ENCODE peak calls at places on chromosomes 12 and 14, in five cellular contexts. Y is OCI-LY7, S is keratinocyte, H is HCT116, L is GM12864. I is an unnamed sample.

GRCh38 chr12:6362383-6362782 is 13.0 kb downstream of the SCNN1A start:
- DNase-seq in Y (no peak), L (no peak), H (no peak), S (no peak), I (no peak)

GRCh38 chr12:109722753-109723109 is 9.1 kb downstream of the FAM222A start:
- DNase-seq in H (no peak), Y (no peak), S (no peak), L (no peak), I (no peak)

GRCh38 chr12:68158427-68158826 is 1.1 kb downstream of the IFNG start:
- DNase-seq in L (no peak), H (peak; percentile 40), S (no peak), Y (peak; percentile 54), I (peak; percentile 1)

GRCh38 chr12:66799548-66799947 is 120.7 kb upstream of the GRIP1 start:
- DNase-seq in H (no peak), L (no peak), Y (no peak), S (no peak), I (no peak)

GRCh38 chr12:65532162-65532561 is 253.7 kb downstream of the MSRB3 start:
- DNase-seq in Y (no peak), H (no peak), L (no peak), S (no peak), I (no peak)

GRCh38 chr12:124771462-124772361 is 92.0 kb downstream of the SCARB1 start:
- DNase-seq in H (peak; percentile 39), S (no peak), L (peak; percentile 40), Y (peak; percentile 82), I (no peak)

GRCh38 chr12:106581543-106582263 is 1.1 kb upstream of the RFX4 start:
- DNase-seq in H (no peak), Y (no peak), S (no peak), L (no peak), I (no peak)

GRCh38 chr14:49972199-49972671 is 79.4 kb downstream of the ARF6 start:
- DNase-seq in S (peak; percentile 79), L (no peak), H (no peak), Y (peak; percentile 62), I (peak; percentile 62)

GRCh38 chr12:2633825-2634200 is 161.0 kb upstream of the FKBP4 start:
- DNase-seq in Y (no peak), H (no peak), S (no peak), L (no peak), I (no peak)

GRCh38 chr12:125151284-125151683 is 86.0 kb downstream of the AACS start:
- DNase-seq in Y (no peak), L (no peak), S (no peak), H (no peak), I (no peak)

GRCh38 chr12:132638541-132639408 is 20.2 kb downstream of the P2RX2 start:
- DNase-seq in L (no peak), S (no peak), H (no peak), Y (peak; percentile 41), I (peak; percentile 60)

GRCh38 chr14:102544034-102544744 is 34.6 kb upstream of the ANKRD9 start:
- DNase-seq in H (no peak), Y (no peak), S (no peak), L (no peak), I (no peak)

GRCh38 chr12:51056242-51056641 is 8.1 kb downstream of the LETMD1 start:
- DNase-seq in H (no peak), S (no peak), L (no peak), Y (no peak), I (peak; percentile 33)

GRCh38 chr14:70891741-70892140 is 15.5 kb upstream of the PCNX1 start:
- DNase-seq in S (no peak), Y (no peak), L (no peak), H (no peak), I (no peak)

GRCh38 chr12:110352401-110352800 is 51.1 kb downstream of the ANAPC7 start:
- DNase-seq in S (no peak), Y (no peak), H (no peak), L (no peak), I (no peak)

GRCh38 chr12:59431266-59431665 is 164.6 kb upstream of the SLC16A7 start:
- DNase-seq in H (no peak), Y (peak; percentile 1), L (no peak), S (no peak), I (no peak)

GRCh38 chr14:76918176-76918750 is 92.1 kb downstream of the LRRC74A start:
- DNase-seq in S (no peak), H (no peak), L (no peak), Y (no peak), I (peak; percentile 91)

GRCh38 chr12:123532808-123533649 is 490 bp downstream of the RILPL1 start:
- DNase-seq in Y (peak; percentile 19), H (no peak), L (no peak), S (no peak), I (no peak)

GRCh38 chr12:18158774-18159557 is 69.0 kb upstream of the RERGL start:
- DNase-seq in L (no peak), H (no peak), Y (peak; percentile 65), S (no peak), I (no peak)

GRCh38 chr14:53663709-53664108 is 292.9 kb downstream of the BMP4 start:
- DNase-seq in L (no peak), Y (no peak), S (no peak), H (peak; percentile 47), I (peak; percentile 3)